ENCODE peak calls at places on chromosome 6, in six cellular contexts. D, O, H, F, G and J are unnamed samples. For H3K27me3, the result is how much of the 10 kb centered on the place peaks cover.

GRCh38 chr6:96420294-96420693 is 101.3 kb upstream of the UFL1 start:
- DNase-seq in G (no peak), H (no peak), O (no peak), F (no peak), D (no peak), J (no peak)

GRCh38 chr6:30311101-30311500 is 15.6 kb upstream of the TRIM39 start:
- DNase-seq in H (no peak), D (no peak), F (no peak), G (no peak), O (no peak), J (no peak)

GRCh38 chr6:109961666-109962065 is 16.4 kb upstream of the GPR6 start:
- DNase-seq in G (no peak), O (no peak), D (no peak), F (no peak), H (no peak), J (peak)

GRCh38 chr6:40996591-40997247 is 42.3 kb downstream of the UNC5CL start:
- DNase-seq in D (no peak), G (no peak), O (no peak), H (no peak), F (no peak), J (peak)

GRCh38 chr6:166305562-166306117 is 2.6 kb downstream of the PRR18 start:
- DNase-seq in G (no peak), F (no peak), O (no peak), H (no peak), D (no peak), J (no peak)

GRCh38 chr6:15534970-15535369 is 127.9 kb downstream of the DTNBP1 start:
- DNase-seq in H (peak), F (no peak), G (no peak), D (no peak), O (no peak), J (no peak)

GRCh38 chr6:3285049-3285639 is 26.4 kb downstream of the PSMG4 start:
- DNase-seq in H (no peak), O (peak), D (no peak), G (no peak), F (peak), J (no peak)

GRCh38 chr6:46491201-46491788 is at the start of gene RCAN2:
- DNase-seq in F (peak), G (peak), D (no peak), O (peak), H (peak), J (peak)

GRCh38 chr6:63685453-63686379 is 50.1 kb downstream of the PHF3 start:
- DNase-seq in D (no peak), G (no peak), H (no peak), F (no peak), O (no peak), J (no peak)

GRCh38 chr6:168441434-168442391 is 729 bp downstream of the SMOC2 start:
- DNase-seq in H (no peak), F (no peak), G (no peak), D (no peak), O (no peak), J (no peak)

GRCh38 chr6:11416936-11417576 is 120.5 kb upstream of the TMEM170B start:
- DNase-seq in H (no peak), D (no peak), G (no peak), O (no peak), F (no peak), J (no peak)

GRCh38 chr6:2531426-2532208 is 219.1 kb downstream of the MYLK4 start:
- DNase-seq in F (no peak), O (no peak), G (peak), D (no peak), H (no peak), J (peak)

GRCh38 chr6:43584892-43585570 is 9.0 kb downstream of the POLH start:
- DNase-seq in O (no peak), D (no peak), F (no peak), G (no peak), H (no peak), J (no peak)

GRCh38 chr6:53159558-53159957 is 10.9 kb upstream of the GCM1 start:
- DNase-seq in D (no peak), O (no peak), H (no peak), G (no peak), F (no peak), J (peak)

GRCh38 chr6:40359808-40360207 is 227.4 kb downstream of the LRFN2 start:
- DNase-seq in D (no peak), G (no peak), F (no peak), H (peak), O (no peak), J (no peak)

GRCh38 chr6:46781478-46782378 is 11.5 kb upstream of the MEP1A start:
- DNase-seq in O (no peak), H (peak), G (peak), F (no peak), D (no peak), J (peak)

GRCh38 chr6:7193122-7193521 is 85.4 kb downstream of the RREB1 start:
- DNase-seq in O (no peak), F (no peak), G (no peak), H (no peak), D (no peak), J (no peak)

GRCh38 chr6:7201732-7202541 is 94.2 kb downstream of the RREB1 start:
- DNase-seq in G (no peak), O (peak), D (no peak), F (peak), H (peak), J (no peak)

GRCh38 chr6:12939314-12939713 is 222.7 kb downstream of the PHACTR1 start:
- DNase-seq in G (no peak), F (no peak), O (no peak), H (no peak), D (no peak), J (no peak)

GRCh38 chr6:112562348-112563220 is 215.5 kb downstream of the RFPL4B start:
- DNase-seq in O (no peak), D (no peak), F (no peak), G (peak), H (no peak), J (no peak)

GRCh38 chr6:41940759-41941279 is 789 bp downstream of the CCND3 start:
- DNase-seq in F (peak), D (peak), O (peak), H (peak), G (no peak), J (no peak)

GRCh38 chr6:161476711-161477110 is 202.8 kb upstream of the AGPAT4 start:
- DNase-seq in D (no peak), F (no peak), O (no peak), G (no peak), H (no peak), J (no peak)

GRCh38 chr6:157908369-157909281 is 73.0 kb upstream of the SYNJ2 start:
- DNase-seq in D (no peak), O (no peak), H (no peak), F (no peak), G (no peak), J (no peak)

GRCh38 chr6:3340358-3340798 is 81.6 kb downstream of the PSMG4 start:
- DNase-seq in O (peak), F (no peak), D (no peak), G (no peak), H (no peak), J (no peak)

GRCh38 chr6:31834704-31835375 is 7.3 kb downstream of the HSPA1B start:
- DNase-seq in H (peak), F (peak), D (peak), G (peak), O (peak), J (peak)

GRCh38 chr6:144543006-144543871 is 258.1 kb downstream of the UTRN start:
- DNase-seq in O (no peak), G (peak), H (no peak), F (no peak), D (no peak), J (peak)

GRCh38 chr6:105675715-105676397 is 273.0 kb upstream of the PREP start:
- DNase-seq in F (no peak), O (no peak), G (peak), H (no peak), D (no peak), J (peak)

GRCh38 chr6:57216235-57217101 is 5.6 kb downstream of the RAB23 start:
- DNase-seq in O (no peak), G (no peak), F (no peak), H (no peak), D (no peak), J (no peak)

GRCh38 chr6:139289233-139289632 is 2.6 kb downstream of the TXLNB start:
- DNase-seq in O (no peak), F (no peak), G (no peak), D (no peak), H (no peak), J (no peak)

GRCh38 chr6:53326372-53327016 is 22.3 kb downstream of the ELOVL5 start:
- DNase-seq in O (no peak), D (no peak), H (no peak), G (peak), F (no peak), J (peak)

GRCh38 chr6:74834967-74835366 is 370.9 kb downstream of the COL12A1 start:
- DNase-seq in D (no peak), H (no peak), G (no peak), F (no peak), O (no peak), J (no peak)

GRCh38 chr6:111573892-111574800 is 31.5 kb downstream of the TRAF3IP2 start:
- DNase-seq in O (no peak), F (no peak), G (peak), D (no peak), H (no peak), J (peak)

GRCh38 chr6:135419162-135419561 is 78.4 kb downstream of the AHI1 start:
- DNase-seq in H (no peak), D (no peak), G (peak), F (no peak), O (no peak), J (peak)

GRCh38 chr6:81093046-81093445 is 659.4 kb downstream of the TENT5A start:
- DNase-seq in O (no peak), F (no peak), G (no peak), D (no peak), H (no peak), J (no peak)

GRCh38 chr6:81098109-81098814 is 654.2 kb downstream of the TENT5A start:
- DNase-seq in H (no peak), G (no peak), F (peak), D (no peak), O (no peak), J (no peak)
- H3K4me3 ChIP-seq in H (no peak), G (no peak), F (no peak), D (no peak), O (no peak), J (no peak)

GRCh38 chr6:10413850-10414765 is 766 bp downstream of the TFAP2A start:
- DNase-seq in H (no peak), F (no peak), O (no peak), D (no peak), G (no peak), J (peak)
- H3K27me3 ChIP-seq in H (under half), F (half or more), O (half or more), D (half or more), G (half or more), J (under half)

GRCh38 chr6:4693566-4693965 is 82.6 kb upstream of the CDYL start:
- DNase-seq in O (no peak), H (no peak), D (no peak), F (no peak), G (no peak), J (no peak)

GRCh38 chr6:4693158-4693557 is 83.0 kb upstream of the CDYL start:
- DNase-seq in F (no peak), H (no peak), G (no peak), D (no peak), O (no peak), J (peak)

GRCh38 chr6:4692664-4693063 is 83.5 kb upstream of the CDYL start:
- DNase-seq in H (no peak), G (no peak), D (no peak), O (no peak), F (no peak), J (no peak)

GRCh38 chr6:4687656-4687988 is 88.6 kb upstream of the CDYL start:
- DNase-seq in O (no peak), D (no peak), H (no peak), F (no peak), G (no peak), J (no peak)

GRCh38 chr6:4687989-4688947 is 87.9 kb upstream of the CDYL start:
- DNase-seq in D (no peak), O (no peak), G (peak), F (no peak), H (no peak), J (peak)
- H3K4me3 ChIP-seq in D (no peak), O (no peak), G (peak), F (no peak), H (no peak), J (peak)

GRCh38 chr6:102298066-102298465 is 904.6 kb downstream of the GRIK2 start:
- DNase-seq in D (no peak), G (no peak), F (no peak), O (no peak), H (no peak), J (no peak)
- H3K27me3 ChIP-seq in D (under half), G (under half), F (under half), O (under half), H (under half), J (under half)